ENCODE peak calls at places on chromosomes 5 and 9, in ten cellular contexts. A is ovary, J is GM12891, S is body of pancreas, I is IMR-90, N is sigmoid colon, Y is breast epithelium, R is GM12878, M is NB4, X is uterus. U is an unnamed sample.

GRCh38 chr9:9299134-9299533 is 1313.7 kb downstream of the PTPRD start:
- DNase-seq in R (no peak), M (no peak), N (no peak), S (no peak), J (no peak), I (no peak), A (no peak), Y (no peak), X (no peak), U (no peak)

GRCh38 chr5:166436857-166437256 is 1854.6 kb upstream of the WWC1 start:
- DNase-seq in N (no peak), A (no peak), I (no peak), R (no peak), X (no peak), J (no peak), M (no peak), Y (no peak), S (no peak), U (no peak)

GRCh38 chr9:82356131-82356530 is 367.6 kb downstream of the SPATA31D1 start:
- DNase-seq in Y (no peak), R (no peak), J (no peak), S (no peak), M (no peak), X (no peak), I (no peak), N (no peak), A (no peak), U (no peak)

GRCh38 chr9:116312221-116312620 is 158.6 kb downstream of the PAPPA start:
- DNase-seq in A (no peak), N (no peak), Y (no peak), I (peak; percentile 54), M (no peak), S (no peak), R (no peak), X (no peak), J (no peak), U (no peak)

GRCh38 chr9:16153221-16153620 is 600.4 kb downstream of the CCDC171 start:
- DNase-seq in I (no peak), Y (no peak), J (no peak), S (no peak), N (no peak), X (no peak), M (no peak), R (no peak), A (no peak), U (no peak)

GRCh38 chr9:13412323-13412722 is 132.8 kb upstream of the MPDZ start:
- DNase-seq in Y (no peak), A (no peak), I (no peak), S (no peak), M (no peak), X (no peak), R (no peak), N (no peak), J (no peak), U (no peak)

GRCh38 chr9:123335227-123335985 is 20.6 kb upstream of the CRB2 start:
- DNase-seq in X (no peak), J (no peak), I (peak; percentile 63), N (no peak), R (no peak), S (peak; percentile 38), Y (no peak), A (no peak), M (no peak), U (peak; percentile 14)

GRCh38 chr5:139658501-139658927 is 10.4 kb downstream of the CXXC5 start:
- DNase-seq in Y (no peak), R (no peak), S (peak; percentile 70), N (no peak), X (no peak), M (peak; percentile 46), A (no peak), J (no peak), I (peak; percentile 51), U (peak; percentile 59)

GRCh38 chr5:128693779-128694178 is 155.7 kb upstream of the FBN2 start:
- DNase-seq in M (no peak), Y (no peak), S (no peak), X (no peak), R (no peak), A (no peak), J (no peak), N (no peak), I (peak; percentile 4), U (no peak)

GRCh38 chr9:122262073-122262472 is 2.6 kb downstream of the RBM18 start:
- DNase-seq in R (no peak), I (no peak), M (no peak), X (no peak), N (no peak), A (no peak), Y (no peak), S (no peak), J (no peak), U (no peak)

GRCh38 chr9:122264360-122265264 is at the start of the genes MRRF and RBM18:
- DNase-seq in J (peak; percentile 70), X (peak; percentile 90), I (peak; percentile 91), S (peak; percentile 92), N (peak; percentile 95), A (peak; percentile 93), Y (peak; percentile 88), M (peak; percentile 95), R (peak; percentile 73), U (peak; percentile 95)

GRCh38 chr9:122268041-122268814 is 3.5 kb downstream of the MRRF start:
- DNase-seq in I (no peak), X (no peak), M (no peak), A (no peak), S (no peak), N (no peak), Y (no peak), J (no peak), R (no peak), U (no peak)

GRCh38 chr9:122263699-122264349 is 816 bp downstream of the RBM18 start:
- DNase-seq in N (no peak), S (peak; percentile 13), R (no peak), X (no peak), Y (no peak), J (no peak), A (no peak), M (peak; percentile 30), I (peak; percentile 13), U (peak; percentile 58)

DNA sequence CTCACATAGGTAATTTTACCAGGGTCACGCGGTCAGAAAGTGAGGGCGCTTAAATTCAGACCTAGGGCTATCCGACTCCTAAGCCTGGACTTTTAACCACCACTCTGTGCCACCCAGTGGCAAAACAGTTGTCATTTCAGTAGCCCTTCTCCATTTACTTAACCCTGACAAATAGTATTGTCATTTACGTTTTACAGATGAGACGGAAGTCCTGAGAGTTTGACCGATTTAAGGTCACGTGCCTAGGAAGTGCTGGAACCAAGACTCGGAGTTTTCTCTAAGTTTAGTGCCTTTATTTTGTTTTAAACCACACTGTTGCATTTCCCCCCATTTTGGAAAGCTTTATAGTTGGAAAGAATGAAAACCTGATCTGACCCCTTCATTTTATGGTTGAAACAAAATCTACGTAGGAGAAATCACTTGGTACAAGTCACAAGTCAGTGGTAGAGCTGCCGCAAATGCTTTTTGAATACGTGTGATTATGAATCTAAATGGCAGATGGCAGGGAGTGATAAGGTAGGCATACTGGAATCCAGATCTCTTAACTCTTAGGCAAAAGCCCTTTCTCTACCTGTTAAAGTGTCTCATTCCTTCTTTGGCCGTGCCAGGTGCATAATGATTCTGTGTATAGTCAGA is 701 bp downstream of the MRRF start:
- DNase-seq in I (peak; percentile 6), J (peak; percentile 9), N (no peak), A (no peak), X (no peak), R (peak; percentile 38), M (peak; percentile 81), S (no peak), Y (no peak), U (peak; percentile 36)
- TF ChIP-seq POLR2A in I (no peak), J (peak; percentile 54), N (no peak), A (no peak), X (no peak), R (no peak), M (no peak), S (no peak), Y (no peak), U (no peak)

GRCh38 chr9:34637356-34638137 is at the start of gene SIGMAR1:
- DNase-seq in R (peak; percentile 61), X (peak; percentile 93), M (peak; percentile 100), Y (peak; percentile 84), N (peak; percentile 97), J (peak; percentile 92), S (peak; percentile 95), I (peak; percentile 89), A (peak; percentile 95), U (peak; percentile 91)
- TF ChIP-seq POLR2A in R (peak; percentile 96), X (peak; percentile 89), M (peak; percentile 98), Y (peak; percentile 12), N (peak; percentile 39), J (peak; percentile 47), S (peak; percentile 79), I (no peak), A (peak; percentile 81), U (peak; percentile 81)

DNA sequence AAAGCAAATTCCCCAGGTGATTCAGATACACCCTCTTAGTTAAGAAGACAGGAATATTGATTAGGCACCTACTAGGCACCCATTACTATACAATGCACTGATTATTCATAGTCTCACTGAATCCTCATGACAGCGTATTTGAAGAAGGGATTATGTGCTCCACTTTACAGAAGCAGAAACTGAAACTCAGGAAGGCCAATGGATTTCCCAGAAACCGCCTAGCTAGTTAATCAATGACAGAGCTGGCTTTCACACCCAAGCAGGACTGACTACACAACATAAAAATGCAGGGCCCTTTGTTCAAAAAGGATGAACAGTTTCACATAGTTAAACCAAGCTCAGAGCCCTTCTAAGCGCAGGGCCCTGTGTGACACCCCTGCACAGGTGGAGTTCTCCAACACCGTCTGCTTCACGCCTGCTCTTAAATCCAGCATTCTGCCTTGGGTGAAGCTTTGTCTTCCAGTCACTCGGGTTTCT is 117.3 kb downstream of the TTLL11 start:
- DNase-seq in R (no peak), Y (no peak), M (no peak), A (no peak), I (peak; percentile 57), N (no peak), J (no peak), S (peak; percentile 71), X (no peak), U (no peak)
- TF ChIP-seq POLR2A in R (no peak), Y (no peak), M (no peak), A (no peak), I (no peak), N (no peak), J (no peak), S (peak; percentile 26), X (no peak), U (no peak)

DNA sequence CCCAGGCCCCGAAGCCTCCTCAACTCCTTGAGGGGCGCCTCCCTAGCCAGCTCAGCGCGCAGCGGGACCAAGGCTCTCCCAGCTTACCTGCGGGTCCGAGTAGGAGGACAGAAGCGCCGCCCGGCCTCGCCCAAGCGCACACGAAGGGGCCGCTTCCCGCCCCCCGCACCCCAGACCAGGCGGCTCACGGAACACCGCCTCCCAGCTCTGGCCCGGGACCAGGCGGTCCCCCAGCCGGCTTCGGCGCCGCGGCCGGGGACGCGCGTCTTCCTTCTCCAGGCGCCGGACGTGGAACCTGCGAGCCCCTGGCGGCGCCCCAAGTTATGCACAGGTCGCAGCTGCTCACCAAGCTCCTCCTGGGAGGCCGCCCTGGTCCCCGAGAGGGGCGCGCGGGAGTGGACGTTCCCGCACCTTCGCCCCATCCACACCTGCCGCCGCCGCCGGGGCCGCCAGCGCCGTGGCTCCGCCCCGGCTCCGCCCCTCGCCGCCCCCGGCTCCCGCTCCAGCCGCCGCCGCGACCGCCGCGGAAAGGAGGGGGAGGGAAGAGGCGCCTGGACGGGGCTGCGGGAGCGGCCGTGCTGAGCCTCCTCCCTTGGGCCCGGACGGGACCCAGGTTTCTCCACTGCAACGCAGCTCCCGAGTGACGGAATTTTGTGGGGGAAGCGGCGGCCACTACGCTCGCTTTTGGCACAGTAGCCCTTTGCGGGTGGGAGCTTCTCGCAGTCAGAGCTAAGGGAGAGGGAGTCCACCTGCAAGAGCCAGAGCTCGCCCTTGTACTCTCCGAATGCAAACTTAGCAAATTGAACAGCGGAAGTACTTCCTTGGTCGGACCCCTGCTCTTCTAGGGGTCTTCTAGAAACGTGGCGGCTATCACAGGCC is 77.5 kb upstream of the IFNE start:
- DNase-seq in R (no peak), M (no peak), N (peak; percentile 65), J (peak; percentile 46), S (peak; percentile 66), X (peak; percentile 20), A (peak; percentile 40), I (peak; percentile 55), Y (peak; percentile 51), U (peak; percentile 68)
- TF ChIP-seq POLR2A in R (no peak), M (no peak), N (no peak), J (no peak), S (peak; percentile 4), X (peak; percentile 50), A (no peak), I (no peak), Y (no peak), U (peak; percentile 49)

U was measured in endothelial cell of umbilical vein.